ENCODE peak calls at places on chromosome 5, in ten cellular contexts. M is HuH-7; A is fibroblast of villous mesenchyme; I is SJSA1; R is bronchial epithelial cell; T is stimulated activated CD4-positive, alpha-beta T cell treated with anti-CD3 and anti-CD28 coated beads, Interleukin-2, amount 100 ng/mL, for 24 hours; Q is NCI-H187; X is upper lobe of right lung; U is EH; L is substantia nigra. K is an unnamed sample.

GRCh38 chr5:132026516-132027008 is 15.1 kb upstream of the ACSL6 start:
- DNase-seq in L (no peak), U (no peak), A (no peak), M (no peak), X (peak), I (no peak), R (no peak), T (peak), Q (no peak), K (no peak)

GRCh38 chr5:76389513-76390154 is 13.5 kb upstream of the IQGAP2 start:
- DNase-seq in M (peak), I (no peak), X (no peak), L (no peak), A (no peak), U (no peak), T (no peak), Q (no peak), R (no peak), K (no peak)

GRCh38 chr5:109374625-109375024 is 35.1 kb downstream of the PJA2 start:
- DNase-seq in R (no peak), I (no peak), X (no peak), L (no peak), U (no peak), T (no peak), A (no peak), M (no peak), Q (no peak), K (no peak)

GRCh38 chr5:38825494-38825893 is 20.3 kb upstream of the OSMR start:
- DNase-seq in L (no peak), R (peak), I (no peak), T (no peak), A (peak), Q (no peak), M (no peak), U (peak), X (no peak), K (no peak)

GRCh38 chr5:83827111-83827541 is 106.5 kb upstream of the HAPLN1 start:
- DNase-seq in U (peak), X (no peak), Q (no peak), T (no peak), I (no peak), L (no peak), A (peak), M (no peak), R (peak), K (no peak)

GRCh38 chr5:129973716-129974426 is 69.6 kb downstream of the CHSY3 start:
- DNase-seq in R (peak), T (no peak), X (no peak), M (no peak), Q (no peak), A (peak), U (peak), L (no peak), I (no peak), K (no peak)

GRCh38 chr5:175524211-175524610 is 45.9 kb downstream of the SFXN1 start:
- DNase-seq in X (no peak), L (no peak), M (no peak), I (no peak), U (no peak), A (no peak), Q (no peak), T (no peak), R (no peak), K (no peak)

GRCh38 chr5:82151217-82151616 is 126.9 kb downstream of the RPS23 start:
- DNase-seq in T (no peak), I (no peak), Q (no peak), X (no peak), A (no peak), M (no peak), R (no peak), L (no peak), U (no peak), K (no peak)

GRCh38 chr5:15669826-15670225 is 169.8 kb downstream of the FBXL7 start:
- DNase-seq in L (no peak), T (no peak), Q (no peak), U (no peak), I (no peak), A (no peak), M (no peak), X (no peak), R (no peak), K (no peak)

GRCh38 chr5:133240425-133241091 is 188.7 kb downstream of the HSPA4 start:
- DNase-seq in L (no peak), X (no peak), R (peak), M (no peak), U (peak), I (peak), Q (no peak), T (peak), A (peak), K (peak)

GRCh38 chr5:159178978-159179377 is 30.4 kb downstream of the RNF145 start:
- DNase-seq in R (peak), I (peak), L (no peak), A (peak), Q (no peak), M (no peak), X (no peak), U (peak), T (peak), K (peak)

GRCh38 chr5:145324101-145324500 is 511.0 kb downstream of the PRELID2 start:
- DNase-seq in A (peak), Q (no peak), U (peak), R (no peak), M (no peak), T (no peak), X (no peak), I (no peak), L (no peak), K (no peak)

K was measured in CD4-positive, CD25-positive, alpha-beta regulatory T cell.